ENCODE peak calls at places on chromosomes 4 and X, in nine cellular contexts. U is iris pigment epithelial cell; M is HFFc6; R is ELR; V is activated CD8-positive, alpha-beta memory T cell treated with anti-CD3 and anti-CD28 coated beads for 48 hours; B is caudate nucleus; G is HL-60; H is stimulated activated CD4-positive, alpha-beta T cell treated with anti-CD3 and anti-CD28 coated beads, Interleukin-2, amount 100 ng/mL, for 48 hours; Y is AG09319. X is an unnamed sample.

GRCh38 chr4:46819095-46819494 is 90.0 kb downstream of the COX7B2 start:
- DNase-seq in M (no peak), H (no peak), U (no peak), V (no peak), G (no peak), Y (no peak), R (no peak), B (no peak), X (no peak)

GRCh38 chr4:19739101-19739651 is 512.5 kb upstream of the SLIT2 start:
- DNase-seq in R (peak; percentile 90), Y (peak; percentile 64), B (no peak), G (no peak), H (no peak), M (peak; percentile 83), V (no peak), U (peak; percentile 98), X (no peak)

GRCh38 chr4:123806057-123806456 is 409.5 kb downstream of the SPRY1 start:
- DNase-seq in V (no peak), R (no peak), G (no peak), M (no peak), H (no peak), U (no peak), Y (no peak), B (no peak), X (no peak)

GRCh38 chrX:115689931-115690330 is 129.0 kb downstream of the PLS3 start:
- DNase-seq in M (peak; percentile 22), Y (no peak), H (no peak), U (peak; percentile 31), B (no peak), R (peak; percentile 0), V (no peak), G (no peak), X (no peak)

GRCh38 chr4:78601013-78601412 is 49.4 kb downstream of the ANXA3 start:
- DNase-seq in M (no peak), V (no peak), G (no peak), U (no peak), Y (no peak), H (no peak), R (no peak), B (peak; percentile 36), X (no peak)

GRCh38 chrX:110915120-110915519 is 119.5 kb upstream of the CHRDL1 start:
- DNase-seq in M (peak; percentile 0), U (peak; percentile 52), V (no peak), Y (peak; percentile 35), B (no peak), G (no peak), R (peak; percentile 63), H (no peak), X (no peak)

GRCh38 chrX:21503593-21503992 is 129.4 kb downstream of the CNKSR2 start:
- DNase-seq in V (no peak), U (no peak), Y (no peak), M (no peak), G (no peak), H (no peak), R (no peak), B (no peak), X (no peak)

GRCh38 chr4:176123710-176124407 is 58.2 kb downstream of the WDR17 start:
- DNase-seq in M (peak; percentile 16), V (no peak), H (no peak), R (peak; percentile 52), G (no peak), Y (no peak), B (no peak), U (peak; percentile 7), X (no peak)

GRCh38 chr4:77284036-77284435 is 127.0 kb downstream of the CCNG2 start:
- DNase-seq in H (no peak), R (no peak), V (no peak), Y (no peak), M (no peak), G (no peak), U (peak; percentile 27), B (no peak), X (no peak)

GRCh38 chr4:88043586-88044340 is 36.3 kb downstream of the PKD2 start:
- DNase-seq in U (no peak), B (no peak), M (no peak), V (no peak), Y (no peak), R (peak; percentile 10), H (no peak), G (no peak), X (no peak)

GRCh38 chr4:1234811-1235292 is 14.1 kb downstream of the CTBP1 start:
- DNase-seq in G (no peak), U (no peak), M (no peak), H (no peak), Y (no peak), R (no peak), B (no peak), V (no peak), X (no peak)

GRCh38 chr4:138677212-138677611 is 338.4 kb upstream of the NOCT start:
- DNase-seq in G (no peak), Y (no peak), B (no peak), U (no peak), M (no peak), R (no peak), H (no peak), V (no peak), X (no peak)

GRCh38 chr4:61427099-61427817 is 227.1 kb downstream of the ADGRL3 start:
- DNase-seq in V (no peak), R (no peak), Y (no peak), G (no peak), M (no peak), B (no peak), H (no peak), U (no peak), X (no peak)

GRCh38 chrX:123236868-123237267 is 52.8 kb downstream of the GRIA3 start:
- DNase-seq in R (no peak), B (no peak), G (no peak), H (no peak), U (no peak), Y (no peak), V (no peak), M (no peak), X (no peak)

GRCh38 chr4:175998782-175999181 is 66.9 kb upstream of the WDR17 start:
- DNase-seq in M (no peak), R (peak; percentile 13), V (no peak), B (no peak), Y (no peak), U (peak; percentile 6), H (no peak), G (no peak), X (no peak)

GRCh38 chr4:112942077-112942476 is 107.4 kb upstream of the ANK2 start:
- DNase-seq in R (peak; percentile 16), U (no peak), M (no peak), G (no peak), V (no peak), Y (no peak), B (no peak), H (no peak), X (no peak)

GRCh38 chrX:47297874-47298273 is 65.1 kb downstream of the USP11 start:
- DNase-seq in Y (no peak), G (no peak), B (no peak), R (no peak), M (no peak), U (no peak), V (no peak), H (no peak), X (no peak)

GRCh38 chr4:8773124-8773931 is 98.3 kb downstream of the HMX1 start:
- DNase-seq in B (no peak), H (no peak), U (no peak), Y (no peak), G (no peak), R (no peak), M (no peak), V (no peak), X (peak; percentile 42)

GRCh38 chrX:103151799-103152198 is 58.9 kb upstream of the NXF3 start:
- DNase-seq in V (no peak), H (no peak), M (peak; percentile 20), R (peak; percentile 51), G (no peak), Y (no peak), U (peak; percentile 3), B (no peak), X (no peak)

GRCh38 chr4:99087887-99088484 is 602 bp downstream of the ADH5 start:
- DNase-seq in H (peak; percentile 3), G (peak; percentile 37), M (peak; percentile 64), U (peak; percentile 86), V (no peak), R (peak; percentile 62), Y (peak; percentile 85), B (no peak), X (peak; percentile 62)

GRCh38 chrX:53682885-53683555 is 3.5 kb downstream of the HUWE1 start:
- DNase-seq in V (no peak), G (peak; percentile 23), M (peak; percentile 50), U (peak; percentile 68), Y (no peak), H (no peak), R (peak; percentile 72), B (peak; percentile 8), X (no peak)

GRCh38 chrX:134148293-134148692 is 88.7 kb upstream of the CCDC160 start:
- DNase-seq in U (no peak), V (no peak), Y (no peak), G (no peak), B (no peak), R (no peak), M (no peak), H (no peak), X (no peak)

GRCh38 chr4:138875886-138876608 is 139.5 kb upstream of the NOCT start:
- DNase-seq in H (no peak), B (no peak), U (peak; percentile 64), G (no peak), M (peak; percentile 73), Y (no peak), R (peak; percentile 79), V (no peak), X (no peak)

GRCh38 chr4:175271010-175271630 is 353.0 kb downstream of the ADAM29 start:
- DNase-seq in B (no peak), Y (no peak), R (peak; percentile 17), H (no peak), G (no peak), U (peak; percentile 17), M (no peak), V (no peak), X (no peak)

GRCh38 chr4:54882616-54883015 is 224.9 kb downstream of the KIT start:
- DNase-seq in U (peak; percentile 11), V (no peak), R (no peak), M (no peak), Y (no peak), G (no peak), B (no peak), H (no peak), X (no peak)

GRCh38 chrX:132490086-132490419 is 1.2 kb upstream of the MBNL3 start:
- DNase-seq in B (no peak), H (no peak), U (no peak), R (no peak), G (peak; percentile 22), Y (no peak), V (no peak), M (no peak), X (no peak)

GRCh38 chr4:74267998-74268606 is 40.2 kb upstream of the EPGN start:
- DNase-seq in B (no peak), R (peak; percentile 73), V (no peak), U (peak; percentile 83), H (no peak), Y (no peak), M (peak; percentile 76), G (no peak), X (no peak)

GRCh38 chr4:92307156-92307555 is 3.4 kb downstream of the GRID2 start:
- DNase-seq in V (no peak), G (no peak), R (no peak), U (no peak), Y (no peak), H (no peak), M (no peak), B (no peak), X (no peak)

GRCh38 chr4:86448891-86449290 is 89.0 kb upstream of the MAPK10 start:
- DNase-seq in Y (no peak), G (no peak), M (no peak), B (no peak), U (no peak), H (no peak), R (no peak), V (no peak), X (no peak)

GRCh38 chr4:119310826-119311225 is 11.1 kb downstream of the FABP2 start:
- DNase-seq in R (no peak), H (no peak), U (peak; percentile 73), V (no peak), M (no peak), B (no peak), G (no peak), Y (no peak), X (no peak)